ENCODE peak calls at places on chromosomes 13 and 19, in seven cellular contexts. Z is IMR-90, U is thoracic aorta, F is astrocyte, M is uterus, D is transverse colon, H is suprapubic skin. C is an unnamed sample. For H3K27me3 and H3K4me1, the result is how much of the 10 kb centered on the place peaks cover.

GRCh38 chr19:322616-323015 is 22.0 kb downstream of the MIER2 start:
- DNase-seq in M (no peak), H (no peak), Z (no peak), U (no peak), D (no peak), F (no peak), C (no peak)

GRCh38 chr13:106373304-106373988 is 162.0 kb downstream of the EFNB2 start:
- DNase-seq in H (no peak), M (no peak), Z (no peak), U (no peak), F (no peak), D (no peak), C (no peak)

GRCh38 chr19:45879055-45879454 is 6.9 kb downstream of the IRF2BP1 start:
- DNase-seq in M (no peak), Z (no peak), D (no peak), U (no peak), H (no peak), F (no peak), C (no peak)

GRCh38 chr13:113585828-113586355 is 1.3 kb downstream of the TFDP1 start:
- DNase-seq in D (peak), H (peak), U (no peak), F (no peak), M (no peak), Z (no peak), C (no peak)

GRCh38 chr19:2507109-2507508 is 31.2 kb downstream of the GADD45B start:
- DNase-seq in Z (peak), F (peak), U (no peak), H (no peak), M (no peak), D (peak), C (no peak)

GRCh38 chr19:18225355-18225701 is 910 bp downstream of the PDE4C start:
- DNase-seq in Z (no peak), F (no peak), M (no peak), D (no peak), H (no peak), U (no peak), C (peak)

GRCh38 chr13:76225815-76226489 is 589.8 kb downstream of the LMO7 start:
- DNase-seq in U (no peak), M (no peak), H (no peak), Z (peak), F (peak), D (no peak), C (peak)

GRCh38 chr19:29872224-29872731 is 60.5 kb downstream of the CCNE1 start:
- DNase-seq in D (no peak), U (no peak), M (no peak), Z (no peak), F (peak), H (no peak), C (no peak)

GRCh38 chr13:99403458-99403971 is 96.3 kb upstream of the GPR183 start:
- DNase-seq in H (no peak), F (no peak), U (no peak), M (no peak), D (peak), Z (no peak), C (no peak)

GRCh38 chr13:73075546-73075945 is 16.7 kb downstream of the KLF5 start:
- DNase-seq in Z (no peak), H (no peak), U (no peak), D (no peak), M (no peak), F (no peak), C (no peak)

GRCh38 chr13:96460571-96460970 is 370.7 kb downstream of the HS6ST3 start:
- DNase-seq in D (no peak), U (no peak), H (no peak), F (no peak), M (no peak), Z (no peak), C (peak)

GRCh38 chr13:70723732-70724131 is 615.5 kb upstream of the KLHL1 start:
- DNase-seq in D (no peak), F (no peak), H (no peak), M (no peak), U (no peak), Z (no peak), C (no peak)

GRCh38 chr13:30963794-30964193 is 31.3 kb downstream of the TEX26 start:
- DNase-seq in Z (peak), H (no peak), F (no peak), M (no peak), D (peak), U (no peak), C (no peak)

GRCh38 chr13:86020350-86021002 is 221.3 kb upstream of the SLITRK6 start:
- DNase-seq in F (peak), M (no peak), H (no peak), U (no peak), Z (peak), D (no peak), C (no peak)

GRCh38 chr13:112952759-112953541 is 16.1 kb upstream of the MCF2L start:
- DNase-seq in F (no peak), M (no peak), U (no peak), H (peak), D (no peak), Z (no peak), C (no peak)

GRCh38 chr19:55287361-55288079 is 3.7 kb downstream of the BRSK1 start:
- DNase-seq in F (no peak), Z (no peak), D (no peak), M (no peak), H (no peak), U (no peak), C (no peak)

GRCh38 chr19:48714759-48715261 is 4.7 kb downstream of the MAMSTR start:
- DNase-seq in Z (no peak), D (peak), F (no peak), U (no peak), H (no peak), M (no peak), C (no peak)

GRCh38 chr19:43652546-43652874 is 12.9 kb upstream of the CADM4 start:
- DNase-seq in H (no peak), M (no peak), D (no peak), F (no peak), U (no peak), Z (no peak), C (no peak)

GRCh38 chr13:49958321-49958720 is 22.2 kb upstream of the SPRYD7 start:
- DNase-seq in M (no peak), D (no peak), H (no peak), Z (peak), U (no peak), F (peak), C (no peak)

GRCh38 chr19:5534787-5535586 is 32.8 kb downstream of the TINCR start:
- DNase-seq in H (no peak), M (no peak), D (no peak), Z (peak), F (no peak), U (no peak), C (no peak)

GRCh38 chr13:23579072-23579885 is 9.1 kb downstream of the TNFRSF19 start:
- DNase-seq in H (peak), F (peak), Z (peak), U (peak), M (peak), D (peak), C (peak)

GRCh38 chr19:28292822-28293500 is 920.0 kb downstream of the UQCRFS1 start:
- DNase-seq in M (no peak), F (no peak), H (no peak), Z (no peak), U (no peak), D (no peak), C (peak)

GRCh38 chr19:30097746-30098280 is 155.8 kb downstream of the URI1 start:
- DNase-seq in F (no peak), Z (no peak), D (no peak), H (no peak), U (no peak), M (no peak), C (no peak)

GRCh38 chr13:113084943-113085540 is 20.5 kb upstream of the F7 start:
- DNase-seq in F (no peak), H (no peak), D (no peak), M (no peak), Z (no peak), U (no peak), C (no peak)

GRCh38 chr13:25561842-25562241 is 190.1 kb downstream of the ATP8A2 start:
- DNase-seq in Z (no peak), F (no peak), D (no peak), H (no peak), M (no peak), U (no peak), C (no peak)

GRCh38 chr19:33683881-33684549 is 62.3 kb downstream of the CHST8 start:
- DNase-seq in U (no peak), Z (peak), D (no peak), F (peak), M (no peak), H (no peak), C (peak)

GRCh38 chr13:50189450-50189849 is 174.2 kb downstream of the KCNRG start:
- DNase-seq in M (no peak), Z (no peak), F (no peak), H (no peak), U (no peak), D (no peak), C (no peak)

GRCh38 chr13:98533912-98534311 is 43.0 kb downstream of the STK24 start:
- DNase-seq in H (no peak), U (no peak), M (no peak), Z (no peak), D (no peak), F (no peak), C (no peak)

GRCh38 chr13:93262729-93263128 is 36.1 kb downstream of the GPC6 start:
- DNase-seq in Z (peak), U (no peak), D (no peak), M (no peak), H (no peak), F (peak), C (no peak)

GRCh38 chr19:1235625-1236538 is 1.9 kb downstream of the CBARP start:
- DNase-seq in Z (peak), F (no peak), D (no peak), U (no peak), H (no peak), M (no peak), C (no peak)

GRCh38 chr13:30907167-30907761 is 1.2 kb downstream of the MEDAG start:
- DNase-seq in D (no peak), H (no peak), U (no peak), M (no peak), F (peak), Z (peak), C (no peak)

GRCh38 chr19:3455960-3456601 is 24.2 kb downstream of the SMIM24 start:
- DNase-seq in U (no peak), M (no peak), Z (no peak), D (no peak), F (no peak), H (no peak), C (peak)

GRCh38 chr13:31433201-31433600 is 233.4 kb downstream of the B3GLCT start:
- DNase-seq in Z (no peak), H (no peak), M (no peak), F (no peak), U (no peak), D (no peak), C (no peak)

GRCh38 chr19:49893135-49893534 is 3.6 kb downstream of the IL4I1 start:
- DNase-seq in H (no peak), U (no peak), Z (no peak), F (no peak), D (no peak), M (no peak), C (no peak)
- H3K27me3 ChIP-seq in H (under half), U (under half), Z (under half), F (under half), D (under half), M (under half), C (under half)

GRCh38 chr19:53875602-53876340 is 6.2 kb upstream of the PRKCG start:
- DNase-seq in D (no peak), U (no peak), Z (no peak), H (no peak), F (no peak), M (no peak), C (no peak)

GRCh38 chr19:53876651-53877224 is 5.3 kb upstream of the PRKCG start:
- DNase-seq in F (no peak), M (no peak), H (no peak), D (no peak), Z (no peak), U (no peak), C (no peak)

GRCh38 chr19:53878786-53879144 is 3.2 kb upstream of the PRKCG start:
- DNase-seq in M (no peak), F (no peak), D (no peak), Z (no peak), U (no peak), H (no peak), C (no peak)

GRCh38 chr19:53879145-53880037 is 2.6 kb upstream of the PRKCG start:
- DNase-seq in Z (peak), M (peak), F (peak), D (peak), U (peak), H (peak), C (peak)

DNA sequence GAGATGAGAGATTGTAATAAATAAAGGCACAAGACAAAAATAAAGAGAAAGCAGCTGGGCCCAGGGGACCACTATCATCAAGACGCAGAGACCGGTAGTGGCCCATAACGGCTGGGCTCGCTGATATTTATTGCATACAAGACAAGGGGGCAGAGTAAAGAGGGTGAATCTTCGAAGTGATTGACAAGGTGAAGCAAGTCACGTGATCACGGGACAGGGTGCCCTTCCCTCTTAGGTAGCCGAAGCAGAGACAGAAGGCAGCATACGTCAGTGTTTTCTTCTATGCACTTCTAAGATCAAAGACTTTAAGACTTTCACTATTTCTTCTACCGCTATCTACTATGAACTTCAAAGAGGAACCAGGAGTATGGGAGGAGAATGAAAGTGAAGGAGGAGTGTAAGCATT is 4.6 kb upstream of the PRKCG start:
- DNase-seq in H (no peak), D (no peak), F (no peak), M (no peak), U (no peak), Z (no peak), C (no peak)
- H3K4me1 ChIP-seq in H (under half), D (under half), F (under half), M (under half), U (half or more), Z (under half), C (under half)

GRCh38 chr13:88424463-88424862 is 753.3 kb downstream of the SLITRK5 start:
- DNase-seq in F (no peak), H (no peak), Z (no peak), M (no peak), U (no peak), D (no peak), C (no peak)
- TF ChIP-seq CTCF in F (no peak), H (no peak), Z (no peak), M (no peak), U (no peak), D (no peak), C (no peak)

GRCh38 chr19:51440052-51440451 is 18.2 kb downstream of the SIGLEC8 start:
- DNase-seq in M (no peak), F (no peak), U (no peak), Z (no peak), H (no peak), D (no peak), C (no peak)
- H3K27me3 ChIP-seq in M (under half), F (under half), U (under half), Z (under half), H (under half), D (under half), C (half or more)